ENCODE peak calls at places on chromosome 2, in eight cellular contexts. Z is mucosa of descending colon; L is mesothelial cell of epicardium; T is cardiac muscle cell; U is CD4-positive, alpha-beta memory T cell; Y is astrocyte; A is skeletal muscle cell; C is Peyer's patch. R is an unnamed sample.

GRCh38 chr2:219442206-219443015 is 7.8 kb downstream of the SPEG start:
- DNase-seq in U (no peak), L (no peak), C (no peak), T (no peak), Z (no peak), A (no peak), Y (no peak), R (no peak)

GRCh38 chr2:161104054-161104553 is 56.1 kb upstream of the TANK start:
- DNase-seq in Z (no peak), L (no peak), Y (no peak), T (no peak), U (no peak), A (no peak), C (no peak), R (no peak)

GRCh38 chr2:79660552-79660951 is 147.7 kb downstream of the CTNNA2 start:
- DNase-seq in A (no peak), C (no peak), Z (no peak), L (no peak), Y (no peak), U (no peak), T (no peak), R (no peak)

GRCh38 chr2:177740718-177741117 is 331.9 kb downstream of the PDE11A start:
- DNase-seq in Y (no peak), C (no peak), Z (no peak), U (no peak), A (no peak), T (no peak), L (no peak), R (no peak)

GRCh38 chr2:80573950-80574349 is 269.4 kb upstream of the LRRTM1 start:
- DNase-seq in T (no peak), U (no peak), C (no peak), L (no peak), A (no peak), Z (no peak), Y (no peak), R (no peak)

GRCh38 chr2:12606472-12607000 is 110.2 kb upstream of the TRIB2 start:
- DNase-seq in U (peak; percentile 16), Z (no peak), T (peak; percentile 66), L (no peak), A (no peak), C (no peak), Y (peak; percentile 57), R (no peak)

GRCh38 chr2:162992828-162993227 is 154.3 kb upstream of the KCNH7 start:
- DNase-seq in Y (no peak), Z (no peak), L (no peak), T (no peak), U (no peak), C (no peak), A (no peak), R (no peak)

GRCh38 chr2:12717191-12717987 is 653 bp downstream of the TRIB2 start:
- DNase-seq in U (peak; percentile 66), L (peak; percentile 39), C (peak; percentile 63), T (peak; percentile 78), Z (peak; percentile 78), Y (peak; percentile 46), A (no peak), R (peak; percentile 64)

GRCh38 chr2:222404126-222404891 is 20.0 kb upstream of the SGPP2 start:
- DNase-seq in T (peak; percentile 16), A (no peak), Y (no peak), Z (no peak), L (no peak), U (no peak), C (no peak), R (no peak)

GRCh38 chr2:39567507-39567906 is 98.2 kb upstream of the TMEM178A start:
- DNase-seq in C (no peak), L (no peak), T (no peak), A (peak; percentile 58), U (no peak), Y (peak; percentile 94), Z (no peak), R (no peak)

GRCh38 chr2:11710632-11711381 is 35.6 kb upstream of the LPIN1 start:
- DNase-seq in U (no peak), L (no peak), C (no peak), A (no peak), Y (peak; percentile 44), Z (no peak), T (peak; percentile 52), R (no peak)

GRCh38 chr2:54957321-54957999 is 92.8 kb downstream of the RTN4 start:
- DNase-seq in L (no peak), C (no peak), U (no peak), Y (no peak), Z (no peak), T (no peak), A (no peak), R (no peak)

GRCh38 chr2:16553222-16553621 is 112.4 kb downstream of the CYRIA start:
- DNase-seq in C (peak; percentile 29), A (no peak), L (no peak), U (no peak), T (peak; percentile 57), Z (no peak), Y (peak; percentile 2), R (peak; percentile 46)

GRCh38 chr2:1655461-1655860 is 88.9 kb downstream of the PXDN start:
- DNase-seq in Z (no peak), T (no peak), A (no peak), U (no peak), L (no peak), Y (peak; percentile 44), C (no peak), R (no peak)

GRCh38 chr2:169039702-169040101 is 8.6 kb upstream of the ABCB11 start:
- DNase-seq in U (no peak), A (no peak), L (no peak), Z (no peak), Y (no peak), T (no peak), C (no peak), R (no peak)

GRCh38 chr2:63822478-63822877 is 19.2 kb upstream of the UGP2 start:
- DNase-seq in Y (no peak), T (no peak), C (no peak), U (no peak), Z (no peak), L (no peak), A (no peak), R (no peak)

GRCh38 chr2:85736456-85737355 is 17.1 kb upstream of the ATOH8 start:
- DNase-seq in T (no peak), C (no peak), A (no peak), Z (no peak), L (no peak), Y (no peak), U (no peak), R (no peak)

GRCh38 chr2:120525056-120526046 is 179.4 kb downstream of the INHBB start:
- DNase-seq in L (no peak), C (no peak), U (no peak), A (no peak), T (no peak), Z (peak; percentile 39), Y (no peak), R (peak; percentile 28)

GRCh38 chr2:109457811-109458210 is 156.0 kb downstream of the SEPTIN10 start:
- DNase-seq in Z (no peak), Y (no peak), L (no peak), C (no peak), U (no peak), A (no peak), T (no peak), R (no peak)

GRCh38 chr2:46171996-46172546 is 125.1 kb upstream of the EPAS1 start:
- DNase-seq in U (no peak), Z (no peak), Y (no peak), A (no peak), C (no peak), T (no peak), L (no peak), R (no peak)

GRCh38 chr2:88824951-88825350 is 133.5 kb downstream of the RPIA start:
- DNase-seq in Y (no peak), Z (no peak), U (no peak), L (no peak), C (no peak), T (no peak), A (no peak), R (no peak)

GRCh38 chr2:240919161-240919781 is 13.1 kb downstream of the CROCC2 start:
- DNase-seq in Z (peak; percentile 34), C (no peak), U (no peak), Y (no peak), L (no peak), A (no peak), T (no peak), R (no peak)

GRCh38 chr2:26692814-26693286 is 328 bp downstream of the KCNK3 start:
- DNase-seq in C (no peak), L (peak; percentile 43), A (no peak), T (peak; percentile 59), Z (no peak), Y (peak; percentile 50), U (no peak), R (peak; percentile 22)

GRCh38 chr2:36672199-36672598 is 24.3 kb upstream of the VIT start:
- DNase-seq in Y (peak; percentile 35), Z (no peak), U (no peak), C (no peak), A (no peak), L (no peak), T (peak; percentile 54), R (no peak)

GRCh38 chr2:69704446-69704845 is 37.5 kb upstream of the ANXA4 start:
- DNase-seq in L (no peak), A (no peak), U (no peak), Z (no peak), T (peak; percentile 72), C (no peak), Y (no peak), R (no peak)

GRCh38 chr2:135663148-135663700 is 78.4 kb upstream of the UBXN4 start:
- DNase-seq in C (no peak), Y (no peak), T (no peak), Z (no peak), L (no peak), U (no peak), A (no peak), R (no peak)

GRCh38 chr2:172806426-172807008 is 70.9 kb downstream of the RAPGEF4 start:
- DNase-seq in A (peak; percentile 24), Y (peak; percentile 50), U (peak; percentile 7), T (peak; percentile 76), C (no peak), Z (no peak), L (no peak), R (no peak)

GRCh38 chr2:23012499-23012898 is 372.5 kb upstream of the KLHL29 start:
- DNase-seq in T (no peak), Y (no peak), Z (no peak), C (no peak), U (no peak), L (no peak), A (no peak), R (no peak)

R was measured in endothelial cell.